ENCODE peak calls at places on chromosomes 5 and 9, in five cellular contexts. J is CD4-positive, alpha-beta T cell; M is GM23338; G is progenitor cell of endocrine pancreas; S is cardiac muscle cell. X is an unnamed sample.

GRCh38 chr5:150992705-150993104 is 27.7 kb upstream of the GPX3 start:
- DNase-seq in J (no peak), M (no peak), G (no peak), S (no peak), X (no peak)

GRCh38 chr5:169723103-169723831 is 86.2 kb downstream of the DOCK2 start:
- DNase-seq in G (no peak), S (no peak), J (no peak), M (no peak), X (no peak)

GRCh38 chr5:141001466-141001853 is 35.2 kb downstream of the PCDHAC2 start:
- DNase-seq in G (no peak), J (no peak), S (no peak), M (peak; percentile 65), X (no peak)

GRCh38 chr5:147763791-147764525 is 18.6 kb downstream of the JAKMIP2 start:
- DNase-seq in M (no peak), J (no peak), G (no peak), S (peak; percentile 82), X (peak; percentile 1)

GRCh38 chr9:120542701-120543490 is 37.1 kb downstream of the CDK5RAP2 start:
- DNase-seq in S (no peak), M (no peak), J (no peak), G (no peak), X (no peak)

GRCh38 chr5:73917433-73917832 is 291.4 kb downstream of the ARHGEF28 start:
- DNase-seq in M (peak; percentile 3), S (no peak), G (no peak), J (no peak), X (no peak)

GRCh38 chr5:16983022-16983639 is 47.0 kb upstream of the MYO10 start:
- DNase-seq in G (no peak), M (no peak), J (no peak), S (peak; percentile 41), X (no peak)

GRCh38 chr9:87309236-87309635 is 188.4 kb upstream of the DAPK1 start:
- DNase-seq in M (no peak), S (peak; percentile 37), G (no peak), J (no peak), X (peak; percentile 21)

GRCh38 chr5:77312411-77312810 is 101.9 kb downstream of the PDE8B start:
- DNase-seq in G (no peak), M (no peak), S (peak; percentile 47), J (no peak), X (peak; percentile 32)

GRCh38 chr9:26210338-26210851 is 532.2 kb upstream of the TUSC1 start:
- DNase-seq in S (peak; percentile 23), M (peak; percentile 8), G (no peak), J (no peak), X (peak; percentile 37)

GRCh38 chr5:69512740-69513260 is 20.2 kb downstream of the OCLN start:
- DNase-seq in M (no peak), J (no peak), S (peak; percentile 75), G (no peak), X (peak; percentile 68)

GRCh38 chr5:132915681-132916080 is 42.2 kb downstream of the LEAP2 start:
- DNase-seq in G (no peak), S (peak; percentile 6), J (no peak), M (no peak), X (no peak)

GRCh38 chr5:19928556-19929421 is 59.2 kb downstream of the CDH18 start:
- DNase-seq in S (peak; percentile 68), J (no peak), M (peak; percentile 8), G (no peak), X (peak; percentile 85)

GRCh38 chr9:91657501-91657900 is 233.9 kb upstream of the NFIL3 start:
- DNase-seq in G (no peak), J (no peak), S (no peak), M (no peak), X (no peak)

GRCh38 chr9:91658513-91659105 is 235.0 kb upstream of the NFIL3 start:
- DNase-seq in G (no peak), J (no peak), S (no peak), M (no peak), X (no peak)

GRCh38 chr9:91660295-91660589 is 236.6 kb upstream of the NFIL3 start:
- DNase-seq in S (no peak), J (no peak), G (no peak), M (no peak), X (no peak)

GRCh38 chr9:91655664-91656063 is 232.0 kb upstream of the NFIL3 start:
- DNase-seq in J (no peak), M (no peak), S (peak; percentile 11), G (no peak), X (no peak)

DNA sequence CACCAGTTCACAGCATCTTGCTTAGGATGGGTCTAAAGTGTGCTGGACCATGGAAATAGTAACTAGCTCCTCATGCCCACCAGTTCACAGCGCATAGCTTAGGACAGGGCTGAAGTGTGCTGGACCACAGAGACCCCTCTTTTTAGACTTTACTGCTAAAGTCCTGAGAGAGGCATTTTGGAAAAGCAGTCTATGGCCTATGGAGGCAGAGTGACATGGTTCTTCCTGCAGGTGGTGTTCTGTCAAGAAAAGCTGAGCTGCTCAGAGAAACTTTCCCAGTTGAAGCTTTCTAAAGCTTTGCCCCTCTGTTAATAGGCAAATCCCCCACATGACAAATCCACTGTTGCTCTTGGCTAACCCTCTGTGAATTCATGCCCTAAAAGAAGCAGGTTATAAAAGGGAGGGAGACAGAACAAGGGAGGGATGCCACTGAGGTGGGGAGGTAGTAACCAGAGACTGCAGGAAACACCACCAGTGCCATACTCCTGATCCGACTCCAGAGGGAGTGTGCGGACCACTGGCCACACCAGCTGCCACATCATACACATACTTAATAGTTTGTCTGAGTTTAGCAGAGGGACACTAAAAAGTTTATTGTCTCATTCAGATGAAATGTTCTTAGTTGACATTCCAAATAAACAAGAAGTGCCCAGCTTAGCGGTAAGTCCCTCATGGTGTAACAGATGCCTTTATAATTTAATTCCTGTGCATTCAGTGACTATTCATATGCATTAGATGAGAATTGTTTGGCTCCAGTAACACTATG is 236.1 kb upstream of the NFIL3 start:
- DNase-seq in M (peak; percentile 61), S (peak; percentile 44), J (no peak), G (no peak), X (peak; percentile 34)
- TF ChIP-seq CTCF in M (no peak), S (peak; percentile 54), J (no peak), G (peak; percentile 63), X (peak; percentile 76)

GRCh38 chr9:126365780-126366179 is 39.2 kb downstream of the MVB12B start:
- DNase-seq in J (no peak), G (no peak), S (no peak), M (peak; percentile 43), X (no peak)
- TF ChIP-seq CTCF in J (no peak), G (no peak), S (no peak), M (peak; percentile 27), X (no peak)

DNA sequence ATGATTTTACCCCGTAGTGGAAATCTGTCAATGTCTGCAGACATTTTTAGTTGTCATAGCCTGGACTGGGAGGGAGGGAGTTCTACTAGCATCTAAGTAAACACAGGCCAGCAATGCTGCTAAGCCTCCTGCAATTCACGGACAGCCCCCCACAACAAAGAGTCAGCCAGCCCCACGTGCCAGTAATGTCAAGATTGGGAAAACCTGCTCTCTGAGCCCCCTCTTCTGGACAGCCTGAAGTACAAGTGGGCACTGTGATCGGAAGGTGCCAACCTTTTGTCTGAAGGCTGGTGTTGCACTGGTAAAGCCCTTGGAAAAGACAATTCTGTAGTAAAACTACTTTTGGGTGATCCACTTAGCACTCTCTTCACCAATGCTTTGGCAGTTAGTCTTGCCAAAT is 154.5 kb downstream of the TARS1 start:
- DNase-seq in S (no peak), J (no peak), G (no peak), M (peak; percentile 15), X (no peak)
- TF ChIP-seq CTCF in S (no peak), J (no peak), G (no peak), M (no peak), X (no peak)

GRCh38 chr5:76210946-76211345 is 127.8 kb downstream of the SV2C start:
- DNase-seq in M (no peak), S (no peak), J (no peak), G (no peak), X (no peak)

GRCh38 chr5:76204713-76205112 is 121.5 kb downstream of the SV2C start:
- DNase-seq in J (no peak), G (no peak), M (peak; percentile 28), S (no peak), X (no peak)

GRCh38 chr5:76207122-76207521 is 123.9 kb downstream of the SV2C start:
- DNase-seq in M (no peak), G (no peak), S (no peak), J (no peak), X (no peak)

GRCh38 chr5:76204191-76204590 is 121.0 kb downstream of the SV2C start:
- DNase-seq in M (no peak), S (no peak), G (no peak), J (no peak), X (no peak)

GRCh38 chr5:76209297-76209696 is 126.1 kb downstream of the SV2C start:
- DNase-seq in M (peak; percentile 67), G (no peak), S (no peak), J (no peak), X (no peak)
- TF ChIP-seq CTCF in M (peak; percentile 70), G (peak; percentile 33), S (no peak), J (no peak), X (no peak)

DNA sequence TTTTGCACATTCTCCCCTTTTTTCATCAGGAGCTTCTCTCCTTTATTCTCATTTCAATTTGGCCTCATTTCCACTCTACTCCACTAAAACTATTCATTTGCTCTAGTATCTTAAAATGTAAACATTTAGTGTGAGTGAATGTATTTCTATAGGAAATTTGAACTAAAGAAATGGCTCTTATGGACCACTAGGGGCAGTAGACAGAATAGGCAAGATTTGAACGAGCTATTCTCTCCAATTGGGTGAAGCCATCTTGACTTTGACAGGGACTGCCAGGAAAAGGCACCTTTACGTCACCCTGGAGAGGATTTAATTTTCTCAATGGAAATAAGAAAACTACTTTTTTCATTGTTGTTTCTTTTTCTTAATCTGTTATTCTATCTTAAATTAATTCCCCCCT is 666.3 kb downstream of the DNAH5 start:
- DNase-seq in M (peak; percentile 59), G (no peak), S (no peak), J (no peak), X (no peak)
- TF ChIP-seq CTCF in M (peak; percentile 67), G (peak; percentile 43), S (no peak), J (no peak), X (peak; percentile 67)

GRCh38 chr9:129331772-129332512 is 153.9 kb upstream of the IER5L start:
- DNase-seq in G (no peak), S (no peak), M (no peak), J (no peak), X (no peak)
- TF ChIP-seq CTCF in G (no peak), S (no peak), M (no peak), J (no peak), X (no peak)

GRCh38 chr5:122221857-122222256 is 90.2 kb upstream of the SNCAIP start:
- DNase-seq in S (no peak), J (no peak), M (peak; percentile 27), G (no peak), X (no peak)
- TF ChIP-seq CTCF in S (no peak), J (no peak), M (no peak), G (no peak), X (no peak)